ENCODE peak calls at places on chromosome 15, in five cellular contexts. One of them, this sample, is unnamed.

GRCh38 chr15:72859023-72859756 is 75.6 kb upstream of the ADPGK start:
- DNase-seq in mesenchymal stem cell: no peak
- DNase-seq in H1: no peak
- DNase-seq in H9: no peak
- DNase-seq in trophoblast cell: no peak
- DNase-seq in this sample: no peak

GRCh38 chr15:88124199-88124598 is 132.3 kb downstream of the NTRK3 start:
- DNase-seq in H9: no peak
- DNase-seq in mesenchymal stem cell: no peak
- DNase-seq in H1: no peak
- DNase-seq in trophoblast cell: no peak
- DNase-seq in this sample: no peak

GRCh38 chr15:81575436-81576123 is 201.6 kb upstream of the TMC3 start:
- DNase-seq in trophoblast cell: peak
- DNase-seq in mesenchymal stem cell: no peak
- DNase-seq in H9: no peak
- DNase-seq in H1: no peak
- DNase-seq in this sample: no peak

GRCh38 chr15:63135804-63136203 is 14.1 kb downstream of the LACTB start:
- DNase-seq in H9: no peak
- DNase-seq in H1: no peak
- DNase-seq in mesenchymal stem cell: peak
- DNase-seq in trophoblast cell: peak
- DNase-seq in this sample: no peak

GRCh38 chr15:40330368-40330836 is 6.9 kb downstream of the INAFM2 start:
- DNase-seq in trophoblast cell: no peak
- DNase-seq in H9: no peak
- DNase-seq in mesenchymal stem cell: peak
- DNase-seq in H1: no peak
- DNase-seq in this sample: no peak

GRCh38 chr15:45454825-45455224 is 67.7 kb downstream of the SLC30A4 start:
- DNase-seq in trophoblast cell: peak
- DNase-seq in mesenchymal stem cell: peak
- DNase-seq in H1: no peak
- DNase-seq in H9: no peak
- DNase-seq in this sample: no peak

GRCh38 chr15:39530446-39531342 is 50.2 kb upstream of the THBS1 start:
- DNase-seq in H1: no peak
- DNase-seq in mesenchymal stem cell: no peak
- DNase-seq in trophoblast cell: peak
- DNase-seq in H9: peak
- DNase-seq in this sample: no peak

GRCh38 chr15:40377606-40378005 is 4.9 kb upstream of the KNSTRN start:
- DNase-seq in mesenchymal stem cell: no peak
- DNase-seq in trophoblast cell: no peak
- DNase-seq in H1: no peak
- DNase-seq in H9: no peak
- DNase-seq in this sample: no peak

GRCh38 chr15:69661446-69661845 is 208.8 kb downstream of the RPLP1 start:
- DNase-seq in mesenchymal stem cell: no peak
- DNase-seq in H9: no peak
- DNase-seq in H1: no peak
- DNase-seq in trophoblast cell: no peak
- DNase-seq in this sample: no peak

GRCh38 chr15:78909791-78910228 is 35.0 kb downstream of the CTSH start:
- DNase-seq in H1: peak
- DNase-seq in trophoblast cell: no peak
- DNase-seq in H9: peak
- DNase-seq in mesenchymal stem cell: peak
- DNase-seq in this sample: peak

GRCh38 chr15:83380682-83381081 is 66.5 kb upstream of the SH3GL3 start:
- DNase-seq in H1: no peak
- DNase-seq in trophoblast cell: no peak
- DNase-seq in H9: peak
- DNase-seq in mesenchymal stem cell: peak
- DNase-seq in this sample: no peak

GRCh38 chr15:69523010-69524001 is 70.7 kb downstream of the RPLP1 start:
- DNase-seq in trophoblast cell: peak
- DNase-seq in H1: peak
- DNase-seq in mesenchymal stem cell: peak
- DNase-seq in H9: peak
- DNase-seq in this sample: peak

GRCh38 chr15:88651971-88652370 is 13.2 kb downstream of the ISG20 start:
- DNase-seq in H1: peak
- DNase-seq in H9: no peak
- DNase-seq in trophoblast cell: no peak
- DNase-seq in mesenchymal stem cell: no peak
- DNase-seq in this sample: no peak

GRCh38 chr15:69209661-69210060 is 49.2 kb downstream of the GLCE start:
- DNase-seq in mesenchymal stem cell: no peak
- DNase-seq in H1: no peak
- DNase-seq in trophoblast cell: no peak
- DNase-seq in H9: no peak
- DNase-seq in this sample: no peak

GRCh38 chr15:50939911-50940310 is 31.4 kb downstream of the AP4E1 start:
- DNase-seq in H9: no peak
- DNase-seq in trophoblast cell: no peak
- DNase-seq in mesenchymal stem cell: peak
- DNase-seq in H1: no peak
- DNase-seq in this sample: no peak

GRCh38 chr15:69595009-69595825 is 142.6 kb downstream of the RPLP1 start:
- DNase-seq in trophoblast cell: no peak
- DNase-seq in H9: peak
- DNase-seq in H1: no peak
- DNase-seq in mesenchymal stem cell: peak
- DNase-seq in this sample: no peak

GRCh38 chr15:40925863-40926658 is 3.1 kb upstream of the DLL4 start:
- DNase-seq in trophoblast cell: no peak
- DNase-seq in mesenchymal stem cell: peak
- DNase-seq in H9: peak
- DNase-seq in H1: peak
- DNase-seq in this sample: no peak

GRCh38 chr15:68203956-68204355 is 1.2 kb downstream of the CALML4 start:
- DNase-seq in mesenchymal stem cell: no peak
- DNase-seq in H9: no peak
- DNase-seq in H1: no peak
- DNase-seq in trophoblast cell: no peak
- DNase-seq in this sample: no peak

GRCh38 chr15:31160740-31161495 is 59.4 kb upstream of the TRPM1 start:
- DNase-seq in H9: no peak
- DNase-seq in H1: no peak
- DNase-seq in mesenchymal stem cell: no peak
- DNase-seq in trophoblast cell: no peak
- DNase-seq in this sample: no peak

GRCh38 chr15:74036271-74037170 is 42.0 kb downstream of the PML start:
- DNase-seq in H9: peak
- DNase-seq in trophoblast cell: peak
- DNase-seq in mesenchymal stem cell: peak
- DNase-seq in H1: peak
- DNase-seq in this sample: peak

GRCh38 chr15:82881747-82882146 is 70.8 kb downstream of the HOMER2 start:
- DNase-seq in H1: no peak
- DNase-seq in trophoblast cell: no peak
- DNase-seq in H9: no peak
- DNase-seq in mesenchymal stem cell: no peak
- DNase-seq in this sample: no peak

GRCh38 chr15:101183226-101183925 is 68.5 kb downstream of the CHSY1 start:
- DNase-seq in trophoblast cell: peak
- DNase-seq in H1: no peak
- DNase-seq in mesenchymal stem cell: no peak
- DNase-seq in H9: no peak
- DNase-seq in this sample: no peak

GRCh38 chr15:28099555-28100140 is 533 bp upstream of the OCA2 start:
- DNase-seq in H1: no peak
- DNase-seq in H9: no peak
- DNase-seq in mesenchymal stem cell: no peak
- DNase-seq in trophoblast cell: no peak
- DNase-seq in this sample: no peak

GRCh38 chr15:31471731-31472430 is 145.2 kb downstream of the KLF13 start:
- DNase-seq in trophoblast cell: peak
- DNase-seq in mesenchymal stem cell: peak
- DNase-seq in H1: no peak
- DNase-seq in H9: peak
- DNase-seq in this sample: no peak

GRCh38 chr15:92693922-92694331 is 38.4 kb upstream of the FAM174B start:
- DNase-seq in mesenchymal stem cell: peak
- DNase-seq in H1: peak
- DNase-seq in trophoblast cell: no peak
- DNase-seq in H9: peak
- DNase-seq in this sample: peak

GRCh38 chr15:81111018-81111417 is 23.1 kb upstream of the CFAP161 start:
- DNase-seq in trophoblast cell: no peak
- DNase-seq in mesenchymal stem cell: no peak
- DNase-seq in H9: no peak
- DNase-seq in H1: no peak
- DNase-seq in this sample: no peak

GRCh38 chr15:34699968-34700640 is 54.7 kb downstream of the GJD2 start:
- DNase-seq in H9: no peak
- DNase-seq in trophoblast cell: no peak
- DNase-seq in mesenchymal stem cell: no peak
- DNase-seq in H1: no peak
- DNase-seq in this sample: no peak

GRCh38 chr15:61063875-61064320 is 165.2 kb downstream of the RORA start:
- DNase-seq in mesenchymal stem cell: no peak
- DNase-seq in trophoblast cell: no peak
- DNase-seq in H1: no peak
- DNase-seq in H9: no peak
- DNase-seq in this sample: no peak

GRCh38 chr15:72174551-72175165 is 22.9 kb downstream of the GRAMD2A start:
- DNase-seq in trophoblast cell: no peak
- DNase-seq in mesenchymal stem cell: no peak
- DNase-seq in H1: no peak
- DNase-seq in H9: no peak
- DNase-seq in this sample: no peak

GRCh38 chr15:38414351-38414750 is 39.6 kb upstream of the FAM98B start:
- DNase-seq in H9: peak
- DNase-seq in trophoblast cell: no peak
- DNase-seq in mesenchymal stem cell: peak
- DNase-seq in H1: peak
- DNase-seq in this sample: peak

GRCh38 chr15:33064878-33065277 is 129.6 kb downstream of the FMN1 start:
- DNase-seq in mesenchymal stem cell: no peak
- DNase-seq in H1: no peak
- DNase-seq in trophoblast cell: no peak
- DNase-seq in H9: no peak
- DNase-seq in this sample: no peak

GRCh38 chr15:31487811-31488436 is 161.3 kb downstream of the KLF13 start:
- DNase-seq in H1: no peak
- DNase-seq in mesenchymal stem cell: no peak
- DNase-seq in H9: peak
- DNase-seq in trophoblast cell: no peak
- DNase-seq in this sample: no peak

DNA sequence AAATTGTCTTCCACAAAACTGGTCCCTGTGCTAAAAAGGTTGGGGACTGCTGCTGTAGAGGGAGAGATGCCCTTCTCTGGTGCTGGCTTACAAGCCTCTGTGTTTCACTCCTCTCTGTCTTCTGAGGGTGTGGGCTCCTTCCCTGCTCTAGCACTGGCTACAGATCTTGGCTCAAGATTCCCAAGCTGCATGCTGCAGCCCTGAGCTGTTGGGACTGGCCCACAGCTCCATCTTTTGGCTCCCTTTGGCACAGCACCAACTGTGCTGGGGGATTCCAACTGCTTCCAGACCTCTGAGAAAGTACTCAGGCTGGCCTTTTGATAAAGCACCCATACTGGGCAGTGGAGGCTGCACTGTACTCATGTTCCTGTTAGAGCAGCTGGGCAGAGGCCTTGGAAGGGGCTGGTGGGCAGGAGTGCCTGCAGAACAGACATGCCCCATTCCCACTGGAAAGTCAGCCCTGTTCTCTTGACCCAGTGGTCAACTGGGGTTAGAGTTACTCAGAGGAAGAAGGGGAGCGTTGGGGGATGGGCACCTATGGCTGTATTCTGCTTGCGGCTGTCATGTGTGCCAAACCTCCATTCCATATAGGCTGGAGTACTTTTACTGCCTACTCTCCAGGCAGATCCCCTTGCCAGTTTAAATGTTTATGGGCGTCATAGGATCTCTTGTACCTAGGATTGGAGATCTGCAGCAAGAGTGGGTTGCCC is 55.7 kb downstream of the GALK2 start:
- DNase-seq in mesenchymal stem cell: peak
- DNase-seq in H9: peak
- DNase-seq in H1: peak
- DNase-seq in trophoblast cell: peak
- DNase-seq in this sample: peak
- H2BK12ac ChIP-seq in mesenchymal stem cell: peak
- H2BK12ac ChIP-seq in H9: no peak
- H2BK12ac ChIP-seq in H1: peak
- H2BK12ac ChIP-seq in trophoblast cell: no peak
- H2BK12ac ChIP-seq in this sample: no peak

GRCh38 chr15:65956307-65956706 is 87.0 kb downstream of the RAB11A start:
- DNase-seq in trophoblast cell: no peak
- DNase-seq in H1: no peak
- DNase-seq in H9: no peak
- DNase-seq in mesenchymal stem cell: no peak
- DNase-seq in this sample: no peak
- H2AK5ac ChIP-seq in trophoblast cell: no peak
- H2AK5ac ChIP-seq in H1: no peak
- H2AK5ac ChIP-seq in H9: no peak
- H2AK5ac ChIP-seq in mesenchymal stem cell: no peak
- H2AK5ac ChIP-seq in this sample: no peak

GRCh38 chr15:96121066-96121465 is 209.4 kb upstream of the NR2F2 start:
- DNase-seq in H9: no peak
- DNase-seq in mesenchymal stem cell: no peak
- DNase-seq in H1: no peak
- DNase-seq in trophoblast cell: no peak
- DNase-seq in this sample: no peak
- H2BK12ac ChIP-seq in H9: no peak
- H2BK12ac ChIP-seq in mesenchymal stem cell: no peak
- H2BK12ac ChIP-seq in H1: no peak
- H2BK12ac ChIP-seq in trophoblast cell: no peak
- H2BK12ac ChIP-seq in this sample: no peak

DNA sequence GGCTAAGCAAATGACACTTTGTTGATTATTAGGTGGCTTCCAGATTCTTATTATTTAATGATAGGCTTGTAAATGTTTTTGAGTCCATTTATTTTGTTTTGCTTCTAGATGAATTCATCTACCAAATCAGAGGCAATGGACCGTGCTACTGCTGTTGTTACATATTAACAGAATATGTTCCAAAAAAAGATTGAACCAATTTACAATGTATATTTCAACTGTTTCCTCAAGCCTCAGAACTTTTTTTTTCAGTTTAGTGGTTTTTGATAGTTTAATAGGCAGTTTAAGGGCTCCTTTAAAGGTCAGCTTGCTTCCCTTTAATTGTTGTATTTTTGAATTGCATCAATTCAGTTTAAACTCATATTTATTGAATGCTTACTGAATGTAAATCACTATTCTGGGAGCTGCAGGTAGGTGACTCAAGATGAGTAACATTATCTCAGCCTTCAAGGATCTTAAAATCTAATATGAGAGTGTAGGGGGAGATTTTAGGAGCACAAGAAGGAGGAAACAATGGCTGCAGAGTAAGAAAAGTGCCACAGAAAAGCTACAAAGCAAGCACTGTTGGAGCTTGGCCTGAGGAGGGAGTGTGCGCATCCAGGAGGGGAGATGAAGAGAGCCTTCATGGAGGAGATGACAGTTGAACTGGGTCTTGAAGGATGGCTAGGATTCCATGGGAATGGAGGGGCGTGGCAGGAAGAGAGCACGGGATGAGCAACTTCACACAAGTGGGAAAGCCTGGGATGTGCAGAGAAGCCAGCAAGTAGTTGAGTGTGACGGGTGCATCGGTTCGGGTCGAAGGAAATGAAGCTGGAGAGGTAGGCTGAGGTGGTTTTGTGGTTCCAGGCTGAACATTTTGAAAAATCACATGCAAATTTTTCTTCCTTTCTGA is 14.7 kb downstream of the MAP2K1 start:
- DNase-seq in H9: peak
- DNase-seq in mesenchymal stem cell: no peak
- DNase-seq in H1: no peak
- DNase-seq in trophoblast cell: no peak
- DNase-seq in this sample: no peak
- H2AK5ac ChIP-seq in H9: no peak
- H2AK5ac ChIP-seq in mesenchymal stem cell: no peak
- H2AK5ac ChIP-seq in H1: no peak
- H2AK5ac ChIP-seq in trophoblast cell: no peak
- H2AK5ac ChIP-seq in this sample: no peak